ENCODE peak calls at places on chromosome 7, in four cellular contexts. One of them, this sample, is unnamed.
A peak's percentile ranks its signal among the peaks of the same experiment; 100 is the strongest.

GRCh38 chr7:39683216-39683845 is 60.0 kb downstream of the RALA start:
- DNase-seq in progenitor cell of endocrine pancreas: no peak
- DNase-seq in H9: no peak
- DNase-seq in mucosa of descending colon: no peak
- DNase-seq in this sample: no peak

GRCh38 chr7:44288811-44289340 is 36.5 kb downstream of the CAMK2B start:
- DNase-seq in H9: peak; percentile 28
- DNase-seq in progenitor cell of endocrine pancreas: peak; percentile 6
- DNase-seq in mucosa of descending colon: no peak
- DNase-seq in this sample: peak; percentile 76

GRCh38 chr7:151867912-151868804 is 8.8 kb downstream of the PRKAG2 start:
- DNase-seq in H9: no peak
- DNase-seq in mucosa of descending colon: no peak
- DNase-seq in progenitor cell of endocrine pancreas: no peak
- DNase-seq in this sample: no peak

GRCh38 chr7:142809671-142810070 is 38.9 kb downstream of the PRSS2 start:
- DNase-seq in H9: no peak
- DNase-seq in progenitor cell of endocrine pancreas: no peak
- DNase-seq in mucosa of descending colon: no peak
- DNase-seq in this sample: no peak

GRCh38 chr7:149748223-149748874 is 25.0 kb downstream of the ZNF467 start:
- DNase-seq in progenitor cell of endocrine pancreas: no peak
- DNase-seq in H9: peak; percentile 46
- DNase-seq in mucosa of descending colon: no peak
- DNase-seq in this sample: no peak

GRCh38 chr7:120724448-120724847 is 133.5 kb downstream of the TSPAN12 start:
- DNase-seq in H9: no peak
- DNase-seq in progenitor cell of endocrine pancreas: no peak
- DNase-seq in mucosa of descending colon: no peak
- DNase-seq in this sample: no peak

GRCh38 chr7:151299940-151300665 is 41.5 kb upstream of the NUB1 start:
- DNase-seq in H9: peak; percentile 19
- DNase-seq in mucosa of descending colon: no peak
- DNase-seq in progenitor cell of endocrine pancreas: no peak
- DNase-seq in this sample: peak; percentile 59

GRCh38 chr7:36535866-36536664 is 146.4 kb downstream of the ANLN start:
- DNase-seq in progenitor cell of endocrine pancreas: no peak
- DNase-seq in mucosa of descending colon: no peak
- DNase-seq in H9: no peak
- DNase-seq in this sample: peak; percentile 68

DNA sequence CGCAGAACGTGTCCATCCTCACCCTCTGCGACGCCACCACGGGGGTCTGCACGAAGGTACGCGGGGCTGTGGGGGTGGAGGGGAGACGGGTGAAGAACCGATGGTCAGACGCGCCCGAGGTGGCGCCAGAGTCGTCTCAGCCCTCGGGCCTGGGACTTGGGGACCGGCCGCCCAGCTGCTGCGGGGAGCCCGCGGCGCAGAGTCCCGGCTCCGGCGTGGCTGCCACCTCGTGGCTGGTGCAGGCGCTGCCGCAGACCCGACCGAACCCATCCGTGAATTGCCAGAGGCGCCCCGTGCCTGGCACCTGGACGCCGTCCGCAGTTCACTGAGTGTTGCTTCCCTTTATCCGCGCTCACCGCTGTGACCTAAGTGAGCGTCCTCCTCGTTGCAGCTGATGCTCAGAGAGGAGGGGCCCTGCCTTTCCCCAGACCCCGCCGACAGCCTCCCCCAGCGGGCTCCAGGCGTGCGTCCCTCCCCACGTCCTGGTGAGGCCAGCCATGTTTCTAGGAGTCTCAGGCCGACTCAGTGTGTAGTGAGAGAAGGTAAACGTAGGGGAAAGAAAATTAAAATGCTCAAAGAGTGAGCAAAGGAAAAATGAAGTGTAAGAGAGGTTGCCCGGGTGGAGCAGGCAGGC is 208.7 kb downstream of the PAXIP1 start:
- DNase-seq in H9: peak; percentile 87
- DNase-seq in mucosa of descending colon: peak; percentile 54
- DNase-seq in progenitor cell of endocrine pancreas: peak; percentile 63
- DNase-seq in this sample: no peak
- TF ChIP-seq CTCF in H9: peak; percentile 82
- TF ChIP-seq CTCF in mucosa of descending colon: peak; percentile 38
- TF ChIP-seq CTCF in progenitor cell of endocrine pancreas: peak; percentile 79
- TF ChIP-seq CTCF in this sample: no peak

GRCh38 chr7:137625197-137625596 is 221.6 kb downstream of the DGKI start:
- DNase-seq in mucosa of descending colon: no peak
- DNase-seq in H9: no peak
- DNase-seq in progenitor cell of endocrine pancreas: no peak
- DNase-seq in this sample: no peak
- TF ChIP-seq CTCF in mucosa of descending colon: no peak
- TF ChIP-seq CTCF in H9: peak; percentile 37
- TF ChIP-seq CTCF in progenitor cell of endocrine pancreas: no peak
- TF ChIP-seq CTCF in this sample: no peak

GRCh38 chr7:128454808-128455555 is 696 bp upstream of the HILPDA start:
- DNase-seq in H9: no peak
- DNase-seq in mucosa of descending colon: peak; percentile 31
- DNase-seq in progenitor cell of endocrine pancreas: no peak
- DNase-seq in this sample: no peak
- TF ChIP-seq CTCF in H9: no peak
- TF ChIP-seq CTCF in mucosa of descending colon: no peak
- TF ChIP-seq CTCF in progenitor cell of endocrine pancreas: peak; percentile 10
- TF ChIP-seq CTCF in this sample: peak; percentile 11

GRCh38 chr7:158248816-158249215 is 338.8 kb downstream of the PTPRN2 start:
- DNase-seq in mucosa of descending colon: no peak
- DNase-seq in progenitor cell of endocrine pancreas: no peak
- DNase-seq in H9: peak; percentile 5
- DNase-seq in this sample: no peak
- TF ChIP-seq CTCF in mucosa of descending colon: no peak
- TF ChIP-seq CTCF in progenitor cell of endocrine pancreas: no peak
- TF ChIP-seq CTCF in H9: no peak
- TF ChIP-seq CTCF in this sample: no peak

GRCh38 chr7:3425087-3425486 is 124.0 kb downstream of the SDK1 start:
- DNase-seq in mucosa of descending colon: no peak
- DNase-seq in progenitor cell of endocrine pancreas: no peak
- DNase-seq in H9: no peak
- DNase-seq in this sample: no peak

GRCh38 chr7:3429981-3430380 is 128.9 kb downstream of the SDK1 start:
- DNase-seq in H9: no peak
- DNase-seq in progenitor cell of endocrine pancreas: no peak
- DNase-seq in mucosa of descending colon: no peak
- DNase-seq in this sample: no peak

GRCh38 chr7:3430588-3430987 is 129.5 kb downstream of the SDK1 start:
- DNase-seq in H9: peak; percentile 80
- DNase-seq in mucosa of descending colon: no peak
- DNase-seq in progenitor cell of endocrine pancreas: no peak
- DNase-seq in this sample: no peak

GRCh38 chr7:3427957-3428356 is 126.9 kb downstream of the SDK1 start:
- DNase-seq in H9: no peak
- DNase-seq in progenitor cell of endocrine pancreas: no peak
- DNase-seq in mucosa of descending colon: no peak
- DNase-seq in this sample: no peak

GRCh38 chr7:3426064-3426463 is 125.0 kb downstream of the SDK1 start:
- DNase-seq in mucosa of descending colon: no peak
- DNase-seq in progenitor cell of endocrine pancreas: no peak
- DNase-seq in H9: no peak
- DNase-seq in this sample: no peak
- TF ChIP-seq CTCF in mucosa of descending colon: no peak
- TF ChIP-seq CTCF in progenitor cell of endocrine pancreas: no peak
- TF ChIP-seq CTCF in H9: no peak
- TF ChIP-seq CTCF in this sample: no peak

GRCh38 chr7:158228131-158228530 is 359.5 kb downstream of the PTPRN2 start:
- DNase-seq in mucosa of descending colon: no peak
- DNase-seq in progenitor cell of endocrine pancreas: no peak
- DNase-seq in H9: no peak
- DNase-seq in this sample: no peak
- TF ChIP-seq CTCF in mucosa of descending colon: no peak
- TF ChIP-seq CTCF in progenitor cell of endocrine pancreas: no peak
- TF ChIP-seq CTCF in H9: peak; percentile 59
- TF ChIP-seq CTCF in this sample: no peak

GRCh38 chr7:128010392-128011078 is 20.7 kb downstream of the LRRC4 start:
- DNase-seq in progenitor cell of endocrine pancreas: no peak
- DNase-seq in mucosa of descending colon: no peak
- DNase-seq in H9: no peak
- DNase-seq in this sample: no peak
- TF ChIP-seq CTCF in progenitor cell of endocrine pancreas: peak; percentile 25
- TF ChIP-seq CTCF in mucosa of descending colon: no peak
- TF ChIP-seq CTCF in H9: peak; percentile 46
- TF ChIP-seq CTCF in this sample: no peak

This sample was measured in osteocyte.